ENCODE peak calls at places on chromosomes 12 and 14, in eight cellular contexts. T, X, E, M, B, Y, R and U are unnamed samples.

GRCh38 chr14:73191441-73191840 is 45.9 kb upstream of the PAPLN start:
- DNase-seq in T (no peak), X (no peak), E (no peak), M (no peak), B (no peak), Y (no peak), R (no peak), U (no peak)

GRCh38 chr12:124484526-124484953 is 82.9 kb downstream of the NCOR2 start:
- DNase-seq in T (no peak), X (no peak), E (no peak), M (no peak), B (no peak), Y (no peak), R (no peak), U (peak)

GRCh38 chr12:131634037-131634436 is 76.9 kb upstream of the SFSWAP start:
- DNase-seq in T (no peak), X (no peak), E (no peak), M (no peak), B (no peak), Y (no peak), R (no peak), U (no peak)

GRCh38 chr14:73261075-73261474 is 23.8 kb downstream of the PAPLN start:
- DNase-seq in T (no peak), X (no peak), E (no peak), M (no peak), B (no peak), Y (no peak), R (peak), U (no peak)

GRCh38 chr12:49279706-49280159 is 14.9 kb downstream of the TUBA1C start:
- DNase-seq in T (no peak), X (no peak), E (no peak), M (no peak), B (peak), Y (no peak), R (no peak), U (peak)

GRCh38 chr12:24127919-24128721 is 178.7 kb upstream of the SOX5 start:
- DNase-seq in T (no peak), X (no peak), E (no peak), M (no peak), B (no peak), Y (no peak), R (no peak), U (peak)

GRCh38 chr14:42736408-42736807 is 1129.7 kb downstream of the LRFN5 start:
- DNase-seq in T (no peak), X (no peak), E (no peak), M (no peak), B (no peak), Y (no peak), R (no peak), U (no peak)

GRCh38 chr12:89432396-89432795 is 80.1 kb upstream of the DUSP6 start:
- DNase-seq in T (no peak), X (no peak), E (no peak), M (no peak), B (no peak), Y (no peak), R (no peak), U (no peak)

GRCh38 chr14:66662374-66662773 is 154.4 kb downstream of the GPHN start:
- DNase-seq in T (no peak), X (no peak), E (no peak), M (no peak), B (no peak), Y (peak), R (no peak), U (peak)

GRCh38 chr12:46933947-46934346 is 108.2 kb upstream of the SLC38A4 start:
- DNase-seq in T (peak), X (peak), E (no peak), M (no peak), B (peak), Y (peak), R (no peak), U (peak)

GRCh38 chr14:39425947-39426346 is 6.3 kb downstream of the FBXO33 start:
- DNase-seq in T (no peak), X (no peak), E (no peak), M (no peak), B (no peak), Y (no peak), R (no peak), U (no peak)

GRCh38 chr14:99562848-99563748 is 40.9 kb downstream of the CCDC85C start:
- DNase-seq in T (peak), X (peak), E (no peak), M (no peak), B (peak), Y (peak), R (peak), U (peak)

GRCh38 chr14:53108292-53108937 is 44.7 kb downstream of the DDHD1 start:
- DNase-seq in T (no peak), X (no peak), E (peak), M (no peak), B (no peak), Y (no peak), R (no peak), U (no peak)

GRCh38 chr14:103207038-103207403 is 83.8 kb downstream of the TNFAIP2 start:
- DNase-seq in T (no peak), X (no peak), E (peak), M (no peak), B (no peak), Y (peak), R (peak), U (no peak)

GRCh38 chr12:30598889-30599288 is 96.8 kb downstream of the IPO8 start:
- DNase-seq in T (no peak), X (no peak), E (no peak), M (no peak), B (no peak), Y (no peak), R (no peak), U (peak)